ENCODE peak calls at places on chromosomes 3 and 15, in seven cellular contexts. X, J, K, H, P, N and S are unnamed samples.

GRCh38 chr3:153961498-153961897 is 159.7 kb upstream of the ARHGEF26 start:
- DNase-seq in X (no peak), J (no peak), K (no peak), H (no peak), P (peak), N (no peak), S (no peak)

GRCh38 chr3:42264399-42265058 is 1.5 kb downstream of the CCK start:
- DNase-seq in X (peak), J (peak), K (peak), H (peak), P (peak), N (peak), S (peak)

GRCh38 chr3:64214002-64214696 is 11.1 kb downstream of the PRICKLE2 start:
- DNase-seq in X (peak), J (peak), K (peak), H (peak), P (no peak), N (no peak), S (peak)

GRCh38 chr15:47265686-47266085 is 451.6 kb upstream of the SEMA6D start:
- DNase-seq in X (no peak), J (no peak), K (no peak), H (no peak), P (no peak), N (no peak), S (peak)

GRCh38 chr3:193350744-193351143 is 27.8 kb downstream of the ATP13A5 start:
- DNase-seq in X (no peak), J (no peak), K (no peak), H (no peak), P (no peak), N (no peak), S (no peak)

GRCh38 chr3:101779047-101779807 is at the start of gene NXPE3:
- DNase-seq in X (peak), J (peak), K (peak), H (peak), P (peak), N (peak), S (peak)

GRCh38 chr3:173066044-173066679 is 74.9 kb downstream of the SPATA16 start:
- DNase-seq in X (peak), J (no peak), K (peak), H (peak), P (no peak), N (no peak), S (no peak)

GRCh38 chr3:102460579-102460978 is 25.8 kb downstream of the ZPLD1 start:
- DNase-seq in X (peak), J (no peak), K (no peak), H (no peak), P (no peak), N (no peak), S (no peak)

GRCh38 chr15:26866298-26867198 is at the start of gene GABRA5:
- DNase-seq in X (peak), J (no peak), K (no peak), H (no peak), P (peak), N (peak), S (peak)

GRCh38 chr3:53089511-53089910 is 40.7 kb downstream of the RFT1 start:
- DNase-seq in X (peak), J (no peak), K (peak), H (no peak), P (no peak), N (no peak), S (no peak)

GRCh38 chr15:52289629-52290081 is 5.9 kb downstream of the MYO5C start:
- DNase-seq in X (peak), J (no peak), K (no peak), H (peak), P (peak), N (no peak), S (no peak)

GRCh38 chr3:18439281-18439680 is 14.1 kb upstream of the SATB1 start:
- DNase-seq in X (no peak), J (no peak), K (no peak), H (no peak), P (no peak), N (no peak), S (no peak)

GRCh38 chr3:18442743-18443669 is 17.9 kb upstream of the SATB1 start:
- DNase-seq in X (no peak), J (no peak), K (no peak), H (no peak), P (peak), N (no peak), S (no peak)

GRCh38 chr3:18438586-18438985 is 13.4 kb upstream of the SATB1 start:
- DNase-seq in X (no peak), J (no peak), K (no peak), H (no peak), P (peak), N (no peak), S (no peak)

GRCh38 chr3:18441521-18441920 is 16.4 kb upstream of the SATB1 start:
- DNase-seq in X (no peak), J (no peak), K (no peak), H (no peak), P (no peak), N (no peak), S (no peak)

GRCh38 chr3:18440053-18440768 is 15.1 kb upstream of the SATB1 start:
- DNase-seq in X (no peak), J (no peak), K (no peak), H (no peak), P (no peak), N (no peak), S (no peak)
- H3K4me3 ChIP-seq in X (no peak), J (no peak), K (no peak), H (no peak), P (no peak), N (no peak), S (no peak)

GRCh38 chr3:14601692-14602005 is 49.9 kb upstream of the CCDC174 start:
- DNase-seq in X (no peak), J (no peak), K (no peak), H (no peak), P (peak), N (no peak), S (no peak)

GRCh38 chr3:14605070-14605469 is 46.5 kb upstream of the CCDC174 start:
- DNase-seq in X (peak), J (no peak), K (no peak), H (no peak), P (no peak), N (no peak), S (no peak)

GRCh38 chr3:14602006-14602803 is 49.4 kb upstream of the CCDC174 start:
- DNase-seq in X (no peak), J (no peak), K (no peak), H (no peak), P (peak), N (peak), S (no peak)

GRCh38 chr3:14600856-14601610 is 50.5 kb upstream of the CCDC174 start:
- DNase-seq in X (no peak), J (no peak), K (no peak), H (no peak), P (peak), N (no peak), S (no peak)

GRCh38 chr3:14602804-14603644 is 48.5 kb upstream of the CCDC174 start:
- DNase-seq in X (no peak), J (no peak), K (no peak), H (no peak), P (peak), N (peak), S (peak)
- H3K4me3 ChIP-seq in X (peak), J (peak), K (no peak), H (no peak), P (peak), N (peak), S (peak)

DNA sequence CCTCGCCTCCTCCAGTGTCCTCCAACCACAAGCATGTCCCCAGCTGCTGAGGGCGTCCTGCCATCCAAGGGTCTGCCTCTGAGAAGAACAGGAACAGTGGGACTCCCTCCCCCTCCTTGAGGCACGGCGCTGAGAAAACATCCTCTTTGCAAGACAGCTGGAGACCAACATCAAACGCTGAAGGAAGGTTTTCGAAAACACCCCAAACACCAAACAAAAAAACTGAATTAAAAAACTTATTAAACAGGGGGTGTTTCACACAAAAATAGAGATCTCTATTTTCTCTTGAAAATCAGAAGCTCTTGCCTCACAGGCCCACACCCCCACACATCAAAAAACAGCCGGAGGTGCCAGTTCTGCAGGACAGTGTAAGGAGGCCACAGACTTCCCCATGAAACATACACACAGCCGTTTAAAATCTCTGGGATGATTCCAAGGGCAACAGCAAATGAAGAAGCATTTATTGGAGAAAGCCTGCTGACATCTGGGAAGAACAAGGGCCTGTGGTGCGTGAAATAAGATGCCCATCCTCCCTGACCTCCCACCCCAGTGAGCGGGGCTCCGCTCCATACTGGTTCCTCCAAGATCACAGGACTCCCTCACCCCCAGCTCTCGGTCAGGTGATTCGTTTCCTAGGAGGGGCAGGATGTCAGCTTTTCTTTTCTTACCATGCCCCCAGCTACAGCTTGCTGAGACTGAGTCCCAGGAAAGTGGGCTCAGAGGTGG is 71.3 kb downstream of the NUP210 start:
- DNase-seq in X (no peak), J (no peak), K (no peak), H (no peak), P (peak), N (no peak), S (no peak)
- H3K4me3 ChIP-seq in X (no peak), J (no peak), K (no peak), H (no peak), P (peak), N (no peak), S (no peak)

GRCh38 chr3:143150076-143150475 is 30.5 kb downstream of the CHST2 start:
- DNase-seq in X (no peak), J (no peak), K (no peak), H (no peak), P (no peak), N (no peak), S (no peak)

GRCh38 chr3:143152043-143152442 is 32.5 kb downstream of the CHST2 start:
- DNase-seq in X (no peak), J (no peak), K (no peak), H (no peak), P (no peak), N (no peak), S (no peak)

GRCh38 chr3:143146875-143147274 is 27.3 kb downstream of the CHST2 start:
- DNase-seq in X (no peak), J (no peak), K (no peak), H (no peak), P (no peak), N (no peak), S (no peak)

GRCh38 chr3:143155756-143156155 is 36.2 kb downstream of the CHST2 start:
- DNase-seq in X (peak), J (no peak), K (no peak), H (no peak), P (no peak), N (no peak), S (no peak)

GRCh38 chr3:143150979-143151726 is 31.6 kb downstream of the CHST2 start:
- DNase-seq in X (no peak), J (peak), K (peak), H (no peak), P (no peak), N (no peak), S (no peak)
- H3K4me3 ChIP-seq in X (no peak), J (no peak), K (no peak), H (no peak), P (no peak), N (no peak), S (no peak)

GRCh38 chr15:98861188-98861587 is 146.4 kb downstream of the PGPEP1L start:
- DNase-seq in X (no peak), J (no peak), K (no peak), H (no peak), P (peak), N (no peak), S (no peak)
- H3K4me3 ChIP-seq in X (no peak), J (no peak), K (no peak), H (no peak), P (no peak), N (no peak), S (no peak)

GRCh38 chr15:57521503-57521902 is 70.2 kb upstream of the MYZAP start:
- DNase-seq in X (no peak), J (no peak), K (no peak), H (no peak), P (no peak), N (no peak), S (no peak)
- H3K4me3 ChIP-seq in X (no peak), J (no peak), K (no peak), H (no peak), P (no peak), N (no peak), S (no peak)

DNA sequence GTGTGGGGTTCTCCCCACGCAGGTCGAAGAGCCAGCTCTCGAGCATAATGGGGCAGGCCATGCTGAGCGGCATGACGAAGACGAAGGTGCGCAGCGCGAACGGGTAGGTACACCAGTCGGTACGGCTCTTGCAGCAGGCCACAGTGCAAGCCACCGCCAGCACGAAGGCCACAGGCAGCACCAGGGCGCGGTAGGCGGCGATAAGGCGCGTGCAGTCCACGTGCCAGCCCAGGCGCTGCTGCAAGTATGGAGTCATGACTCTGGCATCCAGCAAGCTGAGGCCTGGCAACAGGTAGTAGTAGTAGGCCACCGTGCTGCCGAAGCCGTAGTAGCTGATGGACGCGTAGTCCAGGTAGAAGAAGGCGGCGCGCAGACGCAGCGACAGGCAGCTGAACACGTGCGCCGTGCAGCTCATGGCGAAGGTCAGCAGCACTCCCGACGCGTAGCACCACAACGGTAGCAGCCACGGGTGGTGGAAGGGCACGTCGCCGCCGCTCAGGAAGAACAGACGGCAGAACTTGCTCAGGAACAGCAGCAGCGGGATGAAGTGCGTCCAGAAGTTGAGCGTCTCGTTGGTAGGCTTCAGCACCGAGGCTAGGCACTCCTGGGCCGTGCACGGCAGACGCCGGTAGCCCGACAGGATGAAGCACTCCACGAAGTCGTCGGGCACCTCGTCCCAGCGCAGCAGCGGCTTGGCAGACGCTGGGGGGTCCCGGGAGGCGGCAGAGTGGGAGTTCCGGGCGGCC is 781 bp downstream of the PAQR9 start:
- DNase-seq in X (no peak), J (no peak), K (no peak), H (no peak), P (peak), N (no peak), S (no peak)
- H3K4me3 ChIP-seq in X (no peak), J (peak), K (no peak), H (peak), P (peak), N (peak), S (peak)